ENCODE peak calls at places on chromosomes 3 and 15, in seven cellular contexts. G, R, L, F, C, I and X are unnamed samples.

GRCh38 chr3:190048831-190049541 is 71.7 kb downstream of the P3H2 start:
- DNase-seq in R (no peak), L (no peak), I (no peak), G (no peak), C (no peak), F (no peak), X (no peak)

GRCh38 chr15:52615302-52615701 is 46.5 kb upstream of the ARPP19 start:
- DNase-seq in F (no peak), L (no peak), G (no peak), R (no peak), I (no peak), C (no peak), X (no peak)

GRCh38 chr3:163071684-163072083 is 1575.1 kb downstream of the OTOL1 start:
- DNase-seq in L (no peak), I (no peak), G (no peak), C (no peak), F (no peak), R (no peak), X (no peak)

GRCh38 chr3:39990532-39990931 is 181.1 kb downstream of the MYRIP start:
- DNase-seq in G (no peak), I (no peak), L (no peak), F (peak), R (no peak), C (no peak), X (no peak)

GRCh38 chr3:52461874-52462273 is 6.5 kb downstream of the NISCH start:
- DNase-seq in F (no peak), G (no peak), L (no peak), I (no peak), C (no peak), R (no peak), X (no peak)

GRCh38 chr15:69132935-69133861 is 27.2 kb upstream of the GLCE start:
- DNase-seq in I (no peak), C (no peak), R (no peak), F (no peak), G (no peak), L (no peak), X (no peak)

GRCh38 chr3:126721246-126721645 is 17.2 kb downstream of the CHCHD6 start:
- DNase-seq in G (no peak), R (no peak), C (no peak), L (no peak), I (no peak), F (no peak), X (no peak)

GRCh38 chr15:74786659-74787165 is 4.8 kb downstream of the CSK start:
- DNase-seq in R (no peak), L (no peak), F (no peak), G (no peak), C (no peak), I (no peak), X (no peak)

GRCh38 chr15:35705030-35705884 is 159.3 kb upstream of the DPH6 start:
- DNase-seq in C (no peak), L (no peak), G (no peak), F (no peak), I (no peak), R (no peak), X (no peak)

GRCh38 chr15:52780172-52780980 is 9.8 kb downstream of the ONECUT1 start:
- DNase-seq in R (peak), I (peak), G (peak), C (peak), F (peak), L (peak), X (peak)

GRCh38 chr15:69760890-69761568 is 308.4 kb downstream of the RPLP1 start:
- DNase-seq in G (peak), F (peak), L (peak), R (no peak), I (peak), C (no peak), X (peak)